ENCODE peak calls at places on chromosome 3, in four cellular contexts. Y, U, A and K are unnamed samples.

GRCh38 chr3:138434875-138435772 is 708 bp downstream of the ESYT3 start:
- DNase-seq in Y (no peak), U (no peak), A (peak; percentile 14), K (no peak)

GRCh38 chr3:134836921-134837320 is 41.9 kb downstream of the EPHB1 start:
- DNase-seq in Y (no peak), U (no peak), A (no peak), K (no peak)

GRCh38 chr3:47410801-47411646 is 30.2 kb downstream of the PTPN23 start:
- DNase-seq in Y (no peak), U (no peak), A (no peak), K (no peak)

GRCh38 chr3:169668081-169668956 is 4.8 kb upstream of the MECOM start:
- DNase-seq in Y (peak; percentile 5), U (no peak), A (peak; percentile 20), K (no peak)

GRCh38 chr3:109122690-109123089 is 4.8 kb upstream of the MORC1 start:
- DNase-seq in Y (no peak), U (no peak), A (no peak), K (no peak)

GRCh38 chr3:78906245-78906644 is 861.6 kb downstream of the ROBO1 start:
- DNase-seq in Y (peak; percentile 55), U (no peak), A (no peak), K (no peak)

GRCh38 chr3:114455432-114455831 is 161.6 kb downstream of the TIGIT start:
- DNase-seq in Y (no peak), U (no peak), A (no peak), K (no peak)

GRCh38 chr3:111649180-111649579 is 54.0 kb upstream of the ZBED2 start:
- DNase-seq in Y (no peak), U (no peak), A (no peak), K (no peak)

GRCh38 chr3:84547207-84547606 is 411.6 kb upstream of the CADM2 start:
- DNase-seq in Y (no peak), U (no peak), A (no peak), K (no peak)

GRCh38 chr3:50708620-50709019 is 33.9 kb downstream of the DOCK3 start:
- DNase-seq in Y (no peak), U (no peak), A (peak; percentile 40), K (peak; percentile 54)

GRCh38 chr3:115822572-115822971 is 199.3 kb downstream of the GAP43 start:
- DNase-seq in Y (no peak), U (no peak), A (no peak), K (no peak)

GRCh38 chr3:156148946-156149348 is 28.6 kb downstream of the KCNAB1 start:
- DNase-seq in Y (no peak), U (no peak), A (no peak), K (no peak)

GRCh38 chr3:28139967-28140634 is 101.3 kb upstream of the CMC1 start:
- DNase-seq in Y (no peak), U (no peak), A (no peak), K (no peak)

GRCh38 chr3:112856537-112856936 is 9.9 kb upstream of the CD200R1L start:
- DNase-seq in Y (no peak), U (no peak), A (peak; percentile 17), K (peak; percentile 71)

GRCh38 chr3:14948609-14949038 is 1.2 kb downstream of the NR2C2 start:
- DNase-seq in Y (peak; percentile 47), U (no peak), A (no peak), K (no peak)

GRCh38 chr3:116165190-116165589 is 280.1 kb downstream of the LSAMP start:
- DNase-seq in Y (no peak), U (no peak), A (no peak), K (no peak)

GRCh38 chr3:194274424-194275085 is 76.6 kb downstream of the CPN2 start:
- DNase-seq in Y (no peak), U (no peak), A (no peak), K (no peak)

GRCh38 chr3:43735618-43736017 is 44.9 kb downstream of the ABHD5 start:
- DNase-seq in Y (no peak), U (no peak), A (no peak), K (no peak)

GRCh38 chr3:135908225-135908624 is 57.3 kb upstream of the PPP2R3A start:
- DNase-seq in Y (no peak), U (no peak), A (no peak), K (no peak)

GRCh38 chr3:32239638-32240550 is 1.4 kb downstream of the CMTM8 start:
- DNase-seq in Y (peak; percentile 64), U (no peak), A (peak; percentile 55), K (peak; percentile 69)

GRCh38 chr3:124878561-124879394 is 8.4 kb downstream of the ITGB5 start:
- DNase-seq in Y (no peak), U (no peak), A (peak; percentile 62), K (no peak)

GRCh38 chr3:192772495-192772894 is 45.2 kb upstream of the FGF12 start:
- DNase-seq in Y (peak; percentile 32), U (no peak), A (peak; percentile 6), K (no peak)

GRCh38 chr3:38662544-38662943 is 13.1 kb upstream of the SCN5A start:
- DNase-seq in Y (no peak), U (no peak), A (no peak), K (peak; percentile 55)

GRCh38 chr3:99859855-99860254 is 42.2 kb downstream of the CMSS1 start:
- DNase-seq in Y (no peak), U (no peak), A (no peak), K (no peak)

GRCh38 chr3:101902041-101902440 is 52.7 kb downstream of the NFKBIZ start:
- DNase-seq in Y (no peak), U (no peak), A (no peak), K (no peak)

GRCh38 chr3:151037746-151038145 is 47.7 kb upstream of the MED12L start:
- DNase-seq in Y (no peak), U (no peak), A (no peak), K (no peak)